ENCODE peak calls at places on chromosomes 6 and 20, in eight cellular contexts. One of them, this sample, is unnamed.

GRCh38 chr6:158158748-158159147 is 9.3 kb downstream of the SERAC1 start:
- DNase-seq in tibial nerve: no peak
- DNase-seq in NCI-H1417: no peak
- DNase-seq in left lung: no peak
- DNase-seq in AG04450: no peak
- DNase-seq in transverse colon: no peak
- DNase-seq in neuronal stem cell: no peak
- DNase-seq in occipital lobe: no peak
- DNase-seq in this sample: no peak

GRCh38 chr20:39070484-39071231 is 108.5 kb downstream of the DHX35 start:
- DNase-seq in neuronal stem cell: no peak
- DNase-seq in left lung: no peak
- DNase-seq in AG04450: no peak
- DNase-seq in transverse colon: no peak
- DNase-seq in tibial nerve: no peak
- DNase-seq in NCI-H1417: no peak
- DNase-seq in occipital lobe: no peak
- DNase-seq in this sample: no peak

GRCh38 chr20:62661647-62662046 is 19.3 kb downstream of the SLCO4A1 start:
- DNase-seq in AG04450: no peak
- DNase-seq in left lung: no peak
- DNase-seq in NCI-H1417: no peak
- DNase-seq in neuronal stem cell: no peak
- DNase-seq in occipital lobe: no peak
- DNase-seq in tibial nerve: no peak
- DNase-seq in transverse colon: no peak
- DNase-seq in this sample: no peak

GRCh38 chr20:24691901-24692351 is 222.5 kb downstream of the SYNDIG1 start:
- DNase-seq in left lung: no peak
- DNase-seq in transverse colon: no peak
- DNase-seq in tibial nerve: no peak
- DNase-seq in NCI-H1417: no peak
- DNase-seq in AG04450: no peak
- DNase-seq in neuronal stem cell: no peak
- DNase-seq in occipital lobe: no peak
- DNase-seq in this sample: peak; percentile 21

GRCh38 chr6:158911746-158912158 is 88.2 kb downstream of the RSPH3 start:
- DNase-seq in neuronal stem cell: no peak
- DNase-seq in AG04450: no peak
- DNase-seq in occipital lobe: no peak
- DNase-seq in left lung: no peak
- DNase-seq in transverse colon: no peak
- DNase-seq in tibial nerve: no peak
- DNase-seq in NCI-H1417: peak; percentile 76
- DNase-seq in this sample: no peak

GRCh38 chr6:120116343-120116742 is 766.8 kb upstream of the MAN1A1 start:
- DNase-seq in NCI-H1417: no peak
- DNase-seq in tibial nerve: no peak
- DNase-seq in transverse colon: no peak
- DNase-seq in left lung: no peak
- DNase-seq in neuronal stem cell: no peak
- DNase-seq in occipital lobe: no peak
- DNase-seq in AG04450: no peak
- DNase-seq in this sample: no peak

GRCh38 chr20:3919352-3919751 is 30.2 kb downstream of the PANK2 start:
- DNase-seq in AG04450: no peak
- DNase-seq in left lung: no peak
- DNase-seq in transverse colon: no peak
- DNase-seq in occipital lobe: no peak
- DNase-seq in NCI-H1417: no peak
- DNase-seq in tibial nerve: no peak
- DNase-seq in neuronal stem cell: no peak
- DNase-seq in this sample: no peak

GRCh38 chr6:15781333-15781732 is 118.5 kb upstream of the DTNBP1 start:
- DNase-seq in neuronal stem cell: no peak
- DNase-seq in tibial nerve: no peak
- DNase-seq in AG04450: no peak
- DNase-seq in NCI-H1417: no peak
- DNase-seq in occipital lobe: no peak
- DNase-seq in transverse colon: no peak
- DNase-seq in left lung: no peak
- DNase-seq in this sample: no peak

GRCh38 chr6:108080010-108080780 is 5.7 kb upstream of the OSTM1 start:
- DNase-seq in AG04450: no peak
- DNase-seq in NCI-H1417: peak; percentile 42
- DNase-seq in left lung: no peak
- DNase-seq in tibial nerve: no peak
- DNase-seq in transverse colon: no peak
- DNase-seq in occipital lobe: no peak
- DNase-seq in neuronal stem cell: no peak
- DNase-seq in this sample: no peak

GRCh38 chr6:149851461-149851860 is 12.7 kb downstream of the LRP11 start:
- DNase-seq in tibial nerve: no peak
- DNase-seq in NCI-H1417: no peak
- DNase-seq in neuronal stem cell: no peak
- DNase-seq in transverse colon: no peak
- DNase-seq in AG04450: no peak
- DNase-seq in left lung: no peak
- DNase-seq in occipital lobe: no peak
- DNase-seq in this sample: no peak

GRCh38 chr20:7333846-7334245 is 566.4 kb downstream of the BMP2 start:
- DNase-seq in transverse colon: no peak
- DNase-seq in tibial nerve: no peak
- DNase-seq in NCI-H1417: no peak
- DNase-seq in neuronal stem cell: no peak
- DNase-seq in AG04450: no peak
- DNase-seq in occipital lobe: no peak
- DNase-seq in left lung: no peak
- DNase-seq in this sample: no peak

GRCh38 chr20:36153754-36154695 is 515 bp upstream of the EPB41L1 start:
- DNase-seq in tibial nerve: peak; percentile 81
- DNase-seq in left lung: peak; percentile 90
- DNase-seq in NCI-H1417: peak; percentile 88
- DNase-seq in AG04450: no peak
- DNase-seq in transverse colon: peak; percentile 87
- DNase-seq in occipital lobe: peak; percentile 81
- DNase-seq in neuronal stem cell: peak; percentile 62
- DNase-seq in this sample: peak; percentile 86

GRCh38 chr20:51563597-51564332 is 21.2 kb upstream of the NFATC2 start:
- DNase-seq in left lung: peak; percentile 70
- DNase-seq in neuronal stem cell: no peak
- DNase-seq in NCI-H1417: peak; percentile 26
- DNase-seq in transverse colon: peak; percentile 38
- DNase-seq in tibial nerve: peak; percentile 57
- DNase-seq in AG04450: peak; percentile 51
- DNase-seq in occipital lobe: no peak
- DNase-seq in this sample: peak; percentile 63

GRCh38 chr6:11418290-11418905 is 119.2 kb upstream of the TMEM170B start:
- DNase-seq in tibial nerve: no peak
- DNase-seq in AG04450: no peak
- DNase-seq in occipital lobe: no peak
- DNase-seq in left lung: no peak
- DNase-seq in neuronal stem cell: no peak
- DNase-seq in NCI-H1417: no peak
- DNase-seq in transverse colon: no peak
- DNase-seq in this sample: no peak

GRCh38 chr6:159595173-159595572 is 97.9 kb downstream of the SOD2 start:
- DNase-seq in tibial nerve: no peak
- DNase-seq in transverse colon: no peak
- DNase-seq in neuronal stem cell: no peak
- DNase-seq in AG04450: no peak
- DNase-seq in occipital lobe: peak; percentile 29
- DNase-seq in NCI-H1417: no peak
- DNase-seq in left lung: no peak
- DNase-seq in this sample: no peak

GRCh38 chr20:17680128-17680835 is 1.8 kb downstream of the RRBP1 start:
- DNase-seq in left lung: peak; percentile 63
- DNase-seq in occipital lobe: no peak
- DNase-seq in neuronal stem cell: peak; percentile 20
- DNase-seq in tibial nerve: no peak
- DNase-seq in NCI-H1417: no peak
- DNase-seq in transverse colon: peak; percentile 75
- DNase-seq in AG04450: no peak
- DNase-seq in this sample: peak; percentile 64

GRCh38 chr6:148771212-148771601 is 24.4 kb downstream of the UST start:
- DNase-seq in neuronal stem cell: no peak
- DNase-seq in left lung: peak; percentile 77
- DNase-seq in occipital lobe: no peak
- DNase-seq in transverse colon: peak; percentile 28
- DNase-seq in AG04450: no peak
- DNase-seq in NCI-H1417: no peak
- DNase-seq in tibial nerve: no peak
- DNase-seq in this sample: no peak

GRCh38 chr6:131303338-131303954 is 168.2 kb downstream of the AKAP7 start:
- DNase-seq in left lung: no peak
- DNase-seq in AG04450: no peak
- DNase-seq in neuronal stem cell: no peak
- DNase-seq in NCI-H1417: no peak
- DNase-seq in transverse colon: no peak
- DNase-seq in occipital lobe: no peak
- DNase-seq in tibial nerve: no peak
- DNase-seq in this sample: no peak

GRCh38 chr20:53981752-53982437 is 88.5 kb downstream of the BCAS1 start:
- DNase-seq in tibial nerve: no peak
- DNase-seq in left lung: no peak
- DNase-seq in NCI-H1417: no peak
- DNase-seq in AG04450: no peak
- DNase-seq in transverse colon: no peak
- DNase-seq in neuronal stem cell: no peak
- DNase-seq in occipital lobe: no peak
- DNase-seq in this sample: no peak

GRCh38 chr20:2859330-2860121 is 13.8 kb upstream of the PTPRA start:
- DNase-seq in transverse colon: no peak
- DNase-seq in tibial nerve: no peak
- DNase-seq in AG04450: no peak
- DNase-seq in NCI-H1417: no peak
- DNase-seq in neuronal stem cell: no peak
- DNase-seq in left lung: no peak
- DNase-seq in occipital lobe: no peak
- DNase-seq in this sample: no peak

GRCh38 chr6:127933852-127934840 is 33.3 kb upstream of the THEMIS start:
- DNase-seq in transverse colon: no peak
- DNase-seq in tibial nerve: no peak
- DNase-seq in NCI-H1417: no peak
- DNase-seq in left lung: no peak
- DNase-seq in occipital lobe: no peak
- DNase-seq in AG04450: no peak
- DNase-seq in neuronal stem cell: no peak
- DNase-seq in this sample: no peak

GRCh38 chr6:42197574-42198362 is 3.0 kb upstream of the GUCA1B start:
- DNase-seq in neuronal stem cell: no peak
- DNase-seq in AG04450: no peak
- DNase-seq in NCI-H1417: peak; percentile 32
- DNase-seq in tibial nerve: no peak
- DNase-seq in transverse colon: no peak
- DNase-seq in left lung: no peak
- DNase-seq in occipital lobe: peak; percentile 3
- DNase-seq in this sample: no peak

GRCh38 chr6:74936886-74937285 is 269.0 kb downstream of the COL12A1 start:
- DNase-seq in AG04450: no peak
- DNase-seq in occipital lobe: no peak
- DNase-seq in transverse colon: no peak
- DNase-seq in tibial nerve: no peak
- DNase-seq in left lung: no peak
- DNase-seq in NCI-H1417: no peak
- DNase-seq in neuronal stem cell: no peak
- DNase-seq in this sample: no peak

GRCh38 chr20:46458891-46459750 is 52.7 kb upstream of the ELMO2 start:
- DNase-seq in neuronal stem cell: peak; percentile 54
- DNase-seq in NCI-H1417: peak; percentile 80
- DNase-seq in tibial nerve: no peak
- DNase-seq in left lung: peak; percentile 54
- DNase-seq in occipital lobe: peak; percentile 8
- DNase-seq in AG04450: no peak
- DNase-seq in transverse colon: peak; percentile 70
- DNase-seq in this sample: peak; percentile 86

GRCh38 chr20:48638546-48638945 is 189.3 kb downstream of the PREX1 start:
- DNase-seq in transverse colon: no peak
- DNase-seq in tibial nerve: no peak
- DNase-seq in occipital lobe: no peak
- DNase-seq in left lung: no peak
- DNase-seq in AG04450: no peak
- DNase-seq in NCI-H1417: no peak
- DNase-seq in neuronal stem cell: no peak
- DNase-seq in this sample: no peak

GRCh38 chr20:2817341-2817726 is 1.2 kb downstream of the TMEM239 start:
- DNase-seq in NCI-H1417: no peak
- DNase-seq in transverse colon: no peak
- DNase-seq in occipital lobe: no peak
- DNase-seq in tibial nerve: no peak
- DNase-seq in AG04450: no peak
- DNase-seq in neuronal stem cell: no peak
- DNase-seq in left lung: no peak
- DNase-seq in this sample: no peak

GRCh38 chr6:45514454-45514853 is 136.7 kb upstream of the SUPT3H start:
- DNase-seq in transverse colon: no peak
- DNase-seq in NCI-H1417: no peak
- DNase-seq in AG04450: no peak
- DNase-seq in neuronal stem cell: no peak
- DNase-seq in left lung: no peak
- DNase-seq in occipital lobe: no peak
- DNase-seq in tibial nerve: no peak
- DNase-seq in this sample: no peak

GRCh38 chr20:17845701-17846475 is 122.7 kb downstream of the SNX5 start:
- DNase-seq in NCI-H1417: no peak
- DNase-seq in left lung: no peak
- DNase-seq in transverse colon: peak; percentile 68
- DNase-seq in neuronal stem cell: no peak
- DNase-seq in AG04450: no peak
- DNase-seq in tibial nerve: no peak
- DNase-seq in occipital lobe: no peak
- DNase-seq in this sample: no peak

GRCh38 chr6:156131221-156131903 is 645.8 kb upstream of the ARID1B start:
- DNase-seq in NCI-H1417: no peak
- DNase-seq in neuronal stem cell: no peak
- DNase-seq in occipital lobe: no peak
- DNase-seq in tibial nerve: no peak
- DNase-seq in left lung: no peak
- DNase-seq in AG04450: no peak
- DNase-seq in transverse colon: peak; percentile 14
- DNase-seq in this sample: no peak

GRCh38 chr20:45826381-45827019 is 612 bp downstream of the TNNC2 start:
- DNase-seq in left lung: peak; percentile 46
- DNase-seq in tibial nerve: no peak
- DNase-seq in AG04450: no peak
- DNase-seq in neuronal stem cell: no peak
- DNase-seq in transverse colon: no peak
- DNase-seq in occipital lobe: no peak
- DNase-seq in NCI-H1417: peak; percentile 25
- DNase-seq in this sample: no peak

GRCh38 chr20:9015984-9016324 is 52.9 kb upstream of the PLCB4 start:
- DNase-seq in transverse colon: no peak
- DNase-seq in neuronal stem cell: no peak
- DNase-seq in left lung: no peak
- DNase-seq in occipital lobe: no peak
- DNase-seq in NCI-H1417: no peak
- DNase-seq in AG04450: no peak
- DNase-seq in tibial nerve: no peak
- DNase-seq in this sample: no peak

GRCh38 chr6:147974376-147974775 is 368.3 kb upstream of the SASH1 start:
- DNase-seq in occipital lobe: no peak
- DNase-seq in transverse colon: no peak
- DNase-seq in left lung: no peak
- DNase-seq in AG04450: no peak
- DNase-seq in neuronal stem cell: no peak
- DNase-seq in NCI-H1417: peak; percentile 59
- DNase-seq in tibial nerve: no peak
- DNase-seq in this sample: no peak

GRCh38 chr6:51218181-51218580 is 399.5 kb downstream of the TFAP2B start:
- DNase-seq in left lung: no peak
- DNase-seq in AG04450: no peak
- DNase-seq in neuronal stem cell: no peak
- DNase-seq in tibial nerve: no peak
- DNase-seq in NCI-H1417: no peak
- DNase-seq in transverse colon: no peak
- DNase-seq in occipital lobe: no peak
- DNase-seq in this sample: no peak

GRCh38 chr6:16450821-16451220 is 212.4 kb downstream of the GMPR start:
- DNase-seq in neuronal stem cell: no peak
- DNase-seq in occipital lobe: no peak
- DNase-seq in left lung: no peak
- DNase-seq in NCI-H1417: no peak
- DNase-seq in transverse colon: no peak
- DNase-seq in tibial nerve: no peak
- DNase-seq in AG04450: peak; percentile 7
- DNase-seq in this sample: no peak